ENCODE peak calls at places on chromosome 17, in five cellular contexts. One of them, this sample, is unnamed.

GRCh38 chr17:64385187-64386083 is 5.2 kb downstream of the PECAM1 start:
- DNase-seq in C1 segment of cervical spinal cord: no peak
- DNase-seq in activated T-cell treated with anti-CD3 and anti-CD28 coated beads, Interleukin-2, amount 50 U/mL, for 4 hours: peak; percentile 35
- DNase-seq in GM20000: peak; percentile 18
- DNase-seq in RPMI7951: peak; percentile 99
- DNase-seq in this sample: no peak

GRCh38 chr17:33602981-33603380 is 309.9 kb upstream of the ASIC2 start:
- DNase-seq in C1 segment of cervical spinal cord: no peak
- DNase-seq in activated T-cell treated with anti-CD3 and anti-CD28 coated beads, Interleukin-2, amount 50 U/mL, for 4 hours: no peak
- DNase-seq in GM20000: no peak
- DNase-seq in RPMI7951: no peak
- DNase-seq in this sample: no peak

GRCh38 chr17:30363715-30364202 is 15.0 kb upstream of the CPD start:
- DNase-seq in C1 segment of cervical spinal cord: no peak
- DNase-seq in activated T-cell treated with anti-CD3 and anti-CD28 coated beads, Interleukin-2, amount 50 U/mL, for 4 hours: peak; percentile 80
- DNase-seq in GM20000: peak; percentile 60
- DNase-seq in RPMI7951: no peak
- DNase-seq in this sample: no peak

GRCh38 chr17:40554646-40555295 is 10.5 kb downstream of the CCR7 start:
- DNase-seq in C1 segment of cervical spinal cord: no peak
- DNase-seq in activated T-cell treated with anti-CD3 and anti-CD28 coated beads, Interleukin-2, amount 50 U/mL, for 4 hours: no peak
- DNase-seq in GM20000: no peak
- DNase-seq in RPMI7951: no peak
- DNase-seq in this sample: no peak

GRCh38 chr17:46796080-46796479 is 22.4 kb downstream of the WNT3 start:
- DNase-seq in C1 segment of cervical spinal cord: no peak
- DNase-seq in activated T-cell treated with anti-CD3 and anti-CD28 coated beads, Interleukin-2, amount 50 U/mL, for 4 hours: no peak
- DNase-seq in GM20000: no peak
- DNase-seq in RPMI7951: no peak
- DNase-seq in this sample: no peak

GRCh38 chr17:69414408-69415274 is at the start of gene MAP2K6:
- DNase-seq in C1 segment of cervical spinal cord: peak; percentile 46
- DNase-seq in activated T-cell treated with anti-CD3 and anti-CD28 coated beads, Interleukin-2, amount 50 U/mL, for 4 hours: peak; percentile 70
- DNase-seq in GM20000: peak; percentile 79
- DNase-seq in RPMI7951: peak; percentile 69
- DNase-seq in this sample: peak; percentile 87

GRCh38 chr17:58969156-58969555 is 137.5 kb downstream of the TRIM37 start:
- DNase-seq in C1 segment of cervical spinal cord: no peak
- DNase-seq in activated T-cell treated with anti-CD3 and anti-CD28 coated beads, Interleukin-2, amount 50 U/mL, for 4 hours: no peak
- DNase-seq in GM20000: peak; percentile 13
- DNase-seq in RPMI7951: no peak
- DNase-seq in this sample: no peak

GRCh38 chr17:45172541-45173286 is 11.0 kb downstream of the HEXIM2 start:
- DNase-seq in C1 segment of cervical spinal cord: peak; percentile 41
- DNase-seq in activated T-cell treated with anti-CD3 and anti-CD28 coated beads, Interleukin-2, amount 50 U/mL, for 4 hours: peak; percentile 38
- DNase-seq in GM20000: peak; percentile 56
- DNase-seq in RPMI7951: peak; percentile 85
- DNase-seq in this sample: peak; percentile 84

GRCh38 chr17:29180788-29181160 is 576 bp upstream of the MYO18A start:
- DNase-seq in C1 segment of cervical spinal cord: no peak
- DNase-seq in activated T-cell treated with anti-CD3 and anti-CD28 coated beads, Interleukin-2, amount 50 U/mL, for 4 hours: no peak
- DNase-seq in GM20000: no peak
- DNase-seq in RPMI7951: no peak
- DNase-seq in this sample: no peak

GRCh38 chr17:64448665-64449512 is at the start of gene MILR1:
- DNase-seq in C1 segment of cervical spinal cord: no peak
- DNase-seq in activated T-cell treated with anti-CD3 and anti-CD28 coated beads, Interleukin-2, amount 50 U/mL, for 4 hours: no peak
- DNase-seq in GM20000: peak; percentile 50
- DNase-seq in RPMI7951: peak; percentile 91
- DNase-seq in this sample: no peak

GRCh38 chr17:75487351-75488070 is 27.8 kb downstream of the CASKIN2 start:
- DNase-seq in C1 segment of cervical spinal cord: no peak
- DNase-seq in activated T-cell treated with anti-CD3 and anti-CD28 coated beads, Interleukin-2, amount 50 U/mL, for 4 hours: peak; percentile 19
- DNase-seq in GM20000: peak; percentile 79
- DNase-seq in RPMI7951: no peak
- DNase-seq in this sample: no peak

GRCh38 chr17:19714542-19715411 is 1.6 kb downstream of the SLC47A2 start:
- DNase-seq in C1 segment of cervical spinal cord: no peak
- DNase-seq in activated T-cell treated with anti-CD3 and anti-CD28 coated beads, Interleukin-2, amount 50 U/mL, for 4 hours: no peak
- DNase-seq in GM20000: no peak
- DNase-seq in RPMI7951: no peak
- DNase-seq in this sample: no peak

GRCh38 chr17:81712468-81713003 is 452 bp downstream of the SLC25A10 start:
- DNase-seq in C1 segment of cervical spinal cord: no peak
- DNase-seq in activated T-cell treated with anti-CD3 and anti-CD28 coated beads, Interleukin-2, amount 50 U/mL, for 4 hours: no peak
- DNase-seq in GM20000: peak; percentile 77
- DNase-seq in RPMI7951: peak; percentile 31
- DNase-seq in this sample: no peak

GRCh38 chr17:45367216-45367615 is 50.4 kb upstream of the MAP3K14 start:
- DNase-seq in C1 segment of cervical spinal cord: no peak
- DNase-seq in activated T-cell treated with anti-CD3 and anti-CD28 coated beads, Interleukin-2, amount 50 U/mL, for 4 hours: no peak
- DNase-seq in GM20000: no peak
- DNase-seq in RPMI7951: no peak
- DNase-seq in this sample: no peak

GRCh38 chr17:49624896-49625295 is 49.2 kb downstream of the NXPH3 start:
- DNase-seq in C1 segment of cervical spinal cord: no peak
- DNase-seq in activated T-cell treated with anti-CD3 and anti-CD28 coated beads, Interleukin-2, amount 50 U/mL, for 4 hours: no peak
- DNase-seq in GM20000: no peak
- DNase-seq in RPMI7951: no peak
- DNase-seq in this sample: no peak

GRCh38 chr17:39665642-39666221 is 583 bp downstream of the TCAP start:
- DNase-seq in C1 segment of cervical spinal cord: no peak
- DNase-seq in activated T-cell treated with anti-CD3 and anti-CD28 coated beads, Interleukin-2, amount 50 U/mL, for 4 hours: no peak
- DNase-seq in GM20000: no peak
- DNase-seq in RPMI7951: no peak
- DNase-seq in this sample: no peak

GRCh38 chr17:73091770-73092517 is 544 bp downstream of the SLC39A11 start:
- DNase-seq in C1 segment of cervical spinal cord: no peak
- DNase-seq in activated T-cell treated with anti-CD3 and anti-CD28 coated beads, Interleukin-2, amount 50 U/mL, for 4 hours: no peak
- DNase-seq in GM20000: peak; percentile 17
- DNase-seq in RPMI7951: peak; percentile 22
- DNase-seq in this sample: no peak

GRCh38 chr17:49789278-49789578 is 747 bp downstream of the KAT7 start:
- DNase-seq in C1 segment of cervical spinal cord: no peak
- DNase-seq in activated T-cell treated with anti-CD3 and anti-CD28 coated beads, Interleukin-2, amount 50 U/mL, for 4 hours: no peak
- DNase-seq in GM20000: no peak
- DNase-seq in RPMI7951: no peak
- DNase-seq in this sample: no peak